ENCODE peak calls at places on chromosomes 1 and 21, in seven cellular contexts. E, O, D, L, K, W and H are unnamed samples. For H3K27me3, the result is how much of the 10 kb centered on the place peaks cover.

GRCh38 chr21:31354604-31355443 is 10.8 kb upstream of the TIAM1 start:
- DNase-seq in E (no peak), O (peak), D (peak), L (peak), K (no peak), W (peak), H (no peak)

GRCh38 chr1:53734650-53735211 is 4.2 kb downstream of the GLIS1 start:
- DNase-seq in E (no peak), O (no peak), D (no peak), L (peak), K (no peak), W (peak), H (no peak)

GRCh38 chr21:35360870-35361570 is 311.9 kb upstream of the RUNX1 start:
- DNase-seq in E (no peak), O (no peak), D (no peak), L (no peak), K (no peak), W (no peak), H (no peak)

GRCh38 chr1:183417691-183418491 is at the start of gene NMNAT2:
- DNase-seq in E (peak), O (no peak), D (no peak), L (peak), K (no peak), W (peak), H (no peak)

GRCh38 chr1:228314315-228314657 is 92.3 kb downstream of the TRIM11 start:
- DNase-seq in E (no peak), O (no peak), D (no peak), L (no peak), K (no peak), W (no peak), H (no peak)

GRCh38 chr1:220013497-220013896 is 32.8 kb downstream of the EPRS1 start:
- DNase-seq in E (no peak), O (no peak), D (no peak), L (peak), K (no peak), W (no peak), H (no peak)

GRCh38 chr21:42574234-42575027 is 60.8 kb downstream of the SLC37A1 start:
- DNase-seq in E (peak), O (no peak), D (peak), L (peak), K (peak), W (no peak), H (no peak)

GRCh38 chr1:185017338-185017737 is 28.0 kb upstream of the RNF2 start:
- DNase-seq in E (no peak), O (no peak), D (no peak), L (peak), K (no peak), W (peak), H (no peak)

GRCh38 chr21:36845070-36845469 is 121.4 kb downstream of the HLCS start:
- DNase-seq in E (no peak), O (no peak), D (no peak), L (no peak), K (no peak), W (no peak), H (no peak)

GRCh38 chr1:109814993-109815786 is 51.5 kb upstream of the EPS8L3 start:
- DNase-seq in E (no peak), O (peak), D (no peak), L (no peak), K (no peak), W (no peak), H (no peak)

GRCh38 chr1:160739098-160739511 is at the start of gene SLAMF7:
- DNase-seq in E (no peak), O (no peak), D (no peak), L (no peak), K (no peak), W (peak), H (peak)

GRCh38 chr21:31265293-31265692 is 78.8 kb downstream of the TIAM1 start:
- DNase-seq in E (peak), O (no peak), D (no peak), L (no peak), K (no peak), W (no peak), H (no peak)

GRCh38 chr1:183877321-183877720 is 72.4 kb downstream of the RGL1 start:
- DNase-seq in E (peak), O (no peak), D (peak), L (peak), K (peak), W (no peak), H (no peak)

GRCh38 chr1:2099871-2100774 is 49.9 kb downstream of the PRKCZ start:
- DNase-seq in E (no peak), O (no peak), D (no peak), L (no peak), K (peak), W (no peak), H (no peak)

GRCh38 chr1:10899490-10900264 is 103.2 kb upstream of the CASZ1 start:
- DNase-seq in E (no peak), O (no peak), D (no peak), L (no peak), K (peak), W (peak), H (no peak)

GRCh38 chr1:68173283-68174172 is 58.8 kb downstream of the WLS start:
- DNase-seq in E (no peak), O (no peak), D (no peak), L (peak), K (no peak), W (no peak), H (no peak)

GRCh38 chr1:64895500-64895899 is 70.8 kb downstream of the JAK1 start:
- DNase-seq in E (no peak), O (no peak), D (no peak), L (no peak), K (no peak), W (no peak), H (peak)

GRCh38 chr1:230235876-230236275 is 168.8 kb downstream of the GALNT2 start:
- DNase-seq in E (peak), O (no peak), D (no peak), L (no peak), K (no peak), W (no peak), H (no peak)

GRCh38 chr1:235919797-235920475 is 53.2 kb upstream of the LYST start:
- DNase-seq in E (no peak), O (no peak), D (no peak), L (peak), K (no peak), W (peak), H (no peak)

GRCh38 chr1:112272101-112272772 is 123.8 kb upstream of the CTTNBP2NL start:
- DNase-seq in E (no peak), O (no peak), D (no peak), L (no peak), K (no peak), W (no peak), H (no peak)

GRCh38 chr1:94236021-94236491 is 1.3 kb downstream of the ARHGAP29 start:
- DNase-seq in E (no peak), O (no peak), D (no peak), L (peak), K (no peak), W (no peak), H (no peak)

GRCh38 chr1:221667504-221667903 is 74.4 kb downstream of the DUSP10 start:
- DNase-seq in E (no peak), O (no peak), D (no peak), L (peak), K (no peak), W (peak), H (peak)

GRCh38 chr1:17573518-17574041 is 34.1 kb downstream of the ARHGEF10L start:
- DNase-seq in E (no peak), O (no peak), D (no peak), L (no peak), K (no peak), W (no peak), H (no peak)

GRCh38 chr1:234611153-234611798 is 1.3 kb upstream of the IRF2BP2 start:
- DNase-seq in E (no peak), O (peak), D (no peak), L (peak), K (no peak), W (peak), H (no peak)

GRCh38 chr1:28507247-28507645 is 1.4 kb downstream of the RCC1 start:
- DNase-seq in E (no peak), O (peak), D (no peak), L (no peak), K (no peak), W (no peak), H (no peak)

GRCh38 chr21:42156690-42157605 is 62.0 kb upstream of the ABCG1 start:
- DNase-seq in E (peak), O (peak), D (no peak), L (no peak), K (no peak), W (no peak), H (no peak)

GRCh38 chr1:5885471-5886139 is 106.6 kb downstream of the NPHP4 start:
- DNase-seq in E (no peak), O (no peak), D (no peak), L (no peak), K (peak), W (no peak), H (no peak)

GRCh38 chr1:91569411-91570104 is 68.9 kb downstream of the CDC7 start:
- DNase-seq in E (peak), O (no peak), D (peak), L (peak), K (peak), W (peak), H (no peak)

GRCh38 chr1:241611063-241611462 is 29.1 kb downstream of the CHML start:
- DNase-seq in E (no peak), O (no peak), D (no peak), L (peak), K (no peak), W (peak), H (peak)

GRCh38 chr1:44655609-44656008 is 18.7 kb downstream of the TMEM53 start:
- DNase-seq in E (peak), O (peak), D (no peak), L (no peak), K (no peak), W (no peak), H (no peak)

GRCh38 chr1:44654621-44655187 is 19.6 kb downstream of the TMEM53 start:
- DNase-seq in E (no peak), O (no peak), D (no peak), L (no peak), K (no peak), W (no peak), H (no peak)

GRCh38 chr1:44651069-44651468 is 23.2 kb downstream of the TMEM53 start:
- DNase-seq in E (no peak), O (no peak), D (no peak), L (no peak), K (no peak), W (no peak), H (no peak)

GRCh38 chr1:44652445-44653106 is 21.7 kb downstream of the TMEM53 start:
- DNase-seq in E (peak), O (peak), D (peak), L (peak), K (peak), W (peak), H (peak)

DNA sequence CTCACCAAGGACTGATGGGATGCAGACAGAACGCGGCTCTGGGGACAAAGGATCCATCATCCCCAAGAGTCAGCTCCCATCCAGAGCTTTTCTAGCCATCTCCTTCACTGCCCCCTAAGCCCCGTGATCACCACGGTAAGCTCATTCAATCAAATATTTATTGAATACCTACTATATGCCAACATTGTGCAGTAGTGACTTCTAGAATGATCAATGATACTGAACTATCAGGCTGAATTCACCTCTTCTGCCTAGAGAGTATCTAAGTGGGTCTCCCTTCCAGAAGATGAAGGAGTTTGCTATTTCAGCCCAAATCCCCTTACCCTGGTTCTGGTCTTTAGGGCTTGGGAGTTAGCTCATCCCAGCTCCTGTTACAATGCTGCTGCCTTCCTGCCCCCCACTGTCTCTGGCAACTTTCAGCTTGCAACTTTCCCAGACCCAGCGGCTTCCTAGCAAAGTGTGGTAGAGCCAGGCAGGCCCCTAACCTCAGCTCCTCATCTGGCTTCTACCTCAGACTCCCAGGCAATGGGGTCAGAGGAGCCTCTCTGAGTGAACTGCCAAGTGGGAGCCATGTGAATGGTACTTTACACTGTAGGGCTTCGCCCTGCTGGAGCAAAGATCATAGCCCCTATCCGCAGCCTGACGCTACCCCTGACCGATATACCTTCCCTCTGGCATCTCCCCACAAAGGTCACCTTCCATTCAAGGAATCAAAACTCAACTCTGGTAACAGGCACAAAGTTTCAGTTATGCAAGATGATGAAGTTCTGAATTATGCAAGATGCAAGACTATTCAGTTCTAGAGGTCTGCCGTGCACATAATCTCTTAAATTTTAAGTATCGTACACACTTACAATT is 20.9 kb downstream of the TMEM53 start:
- DNase-seq in E (no peak), O (no peak), D (no peak), L (no peak), K (no peak), W (no peak), H (no peak)
- TF ChIP-seq CTCF in E (no peak), O (no peak), D (no peak), L (no peak), K (peak), W (no peak), H (no peak)

DNA sequence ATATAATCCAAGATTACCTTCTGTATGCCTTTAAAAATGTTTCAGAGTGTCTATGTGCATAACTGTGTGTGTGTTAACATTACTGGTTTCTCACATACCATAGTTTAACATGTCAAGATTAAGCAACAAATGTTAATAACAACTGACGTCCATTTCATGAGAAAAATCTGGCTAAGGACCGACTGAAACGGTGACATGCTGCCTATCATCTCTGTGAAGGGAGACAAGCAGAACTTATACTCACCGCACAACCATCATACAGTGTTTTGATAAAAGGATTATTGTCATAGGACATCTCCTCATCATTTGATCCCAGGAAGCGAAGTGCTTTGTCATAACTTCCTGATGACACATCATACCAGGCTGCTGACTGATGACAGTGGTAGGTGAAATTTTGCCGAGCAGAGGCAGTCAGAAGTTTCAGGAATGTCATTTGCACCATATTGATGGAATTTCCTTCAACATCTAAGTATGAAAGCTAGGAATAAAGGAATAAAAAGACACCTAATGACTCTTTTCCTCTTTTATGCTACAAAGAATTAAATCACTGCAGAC is 228.8 kb downstream of the COL11A1 start:
- DNase-seq in E (no peak), O (no peak), D (no peak), L (peak), K (no peak), W (peak), H (no peak)
- H3K4me3 ChIP-seq in E (no peak), O (no peak), D (no peak), L (no peak), K (no peak), W (no peak), H (no peak)

GRCh38 chr1:79599257-79599656 is 592.7 kb upstream of the ADGRL4 start:
- DNase-seq in E (no peak), O (no peak), D (no peak), L (no peak), K (no peak), W (no peak), H (no peak)

GRCh38 chr1:79604490-79605198 is 598.1 kb upstream of the ADGRL4 start:
- DNase-seq in E (no peak), O (no peak), D (no peak), L (no peak), K (no peak), W (no peak), H (no peak)

DNA sequence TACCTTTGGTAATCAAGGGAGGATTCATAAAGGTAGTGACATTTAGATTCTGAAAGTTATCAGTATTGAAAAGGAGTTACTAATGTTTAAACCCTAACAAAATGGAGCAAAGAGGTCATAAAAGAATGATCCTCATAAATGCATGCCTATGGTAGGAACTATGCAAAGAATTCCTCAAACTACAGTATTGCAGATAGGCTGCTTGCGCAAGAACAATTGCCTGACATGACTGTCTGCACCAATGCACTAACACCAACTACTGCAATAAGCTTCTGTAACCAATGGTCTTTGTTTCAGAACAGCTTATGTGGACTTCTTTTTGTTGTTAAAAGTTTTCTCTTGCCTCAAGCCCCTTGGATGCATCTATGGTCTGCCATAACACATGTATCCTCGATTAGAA is 597.3 kb upstream of the ADGRL4 start:
- DNase-seq in E (no peak), O (no peak), D (no peak), L (peak), K (no peak), W (peak), H (no peak)
- H3K27me3 ChIP-seq in E (under half), O (under half), D (under half), L (under half), K (under half), W (under half), H (under half)

DNA sequence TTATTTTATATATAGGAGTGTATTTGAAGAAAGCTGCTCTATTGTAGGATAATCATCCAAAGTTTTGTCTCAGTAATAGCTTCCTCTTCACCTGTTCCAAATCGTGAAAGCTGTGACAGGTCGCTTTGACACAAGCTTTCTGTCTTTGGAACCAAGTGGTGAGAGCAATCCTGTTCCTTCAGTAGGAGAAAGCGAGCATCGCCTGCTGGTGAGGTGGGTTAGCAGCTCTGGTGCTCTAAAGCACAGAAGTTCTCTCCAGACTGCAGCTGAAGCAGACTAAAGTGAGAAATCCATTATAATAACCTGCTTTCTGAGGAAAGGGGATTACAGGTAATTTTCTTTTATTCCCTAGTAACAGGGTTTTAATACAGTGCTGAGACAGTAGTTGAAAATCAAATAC is 803.8 kb downstream of the ADGRL2 start:
- DNase-seq in E (no peak), O (no peak), D (no peak), L (no peak), K (no peak), W (no peak), H (no peak)
- TF ChIP-seq CTCF in E (no peak), O (no peak), D (no peak), L (no peak), K (no peak), W (no peak), H (no peak)

GRCh38 chr1:154222918-154223317 is 2.2 kb downstream of the UBAP2L start:
- DNase-seq in E (no peak), O (no peak), D (no peak), L (no peak), K (no peak), W (no peak), H (no peak)

GRCh38 chr1:154221815-154222081 is 993 bp downstream of the UBAP2L start:
- DNase-seq in E (no peak), O (no peak), D (no peak), L (peak), K (no peak), W (no peak), H (no peak)

GRCh38 chr1:154220970-154221814 is 437 bp downstream of the UBAP2L start:
- DNase-seq in E (peak), O (peak), D (peak), L (peak), K (peak), W (no peak), H (peak)

GRCh38 chr1:154220071-154220969 is at the start of gene UBAP2L:
- DNase-seq in E (peak), O (peak), D (peak), L (peak), K (peak), W (peak), H (peak)

DNA sequence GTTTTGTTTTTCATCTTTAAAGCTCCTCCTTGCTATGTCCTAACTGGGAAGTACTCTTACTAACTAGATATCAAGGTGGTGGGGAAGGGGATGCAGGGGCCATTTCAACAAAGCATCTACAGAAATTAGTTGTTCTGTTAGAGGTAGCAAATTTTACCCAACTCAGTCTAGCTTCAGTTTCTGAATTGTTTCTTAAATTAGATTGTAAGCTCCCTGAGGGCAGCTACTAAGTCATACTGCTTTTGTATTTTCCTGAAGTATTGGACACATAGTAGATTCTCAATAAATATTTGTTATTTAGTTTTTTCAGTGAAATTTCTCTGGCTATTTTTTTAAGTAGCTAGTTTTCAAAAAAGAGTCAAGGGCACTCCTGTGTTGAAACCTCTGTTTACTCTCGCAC is 1.8 kb downstream of the UBAP2L start:
- DNase-seq in E (no peak), O (no peak), D (no peak), L (no peak), K (no peak), W (no peak), H (no peak)
- H3K4me3 ChIP-seq in E (no peak), O (peak), D (no peak), L (peak), K (peak), W (no peak), H (peak)

GRCh38 chr1:169835647-169836046 is 40.9 kb upstream of the METTL18 start:
- DNase-seq in E (no peak), O (no peak), D (no peak), L (no peak), K (no peak), W (no peak), H (no peak)

GRCh38 chr1:169829671-169830070 is 35.0 kb upstream of the METTL18 start:
- DNase-seq in E (no peak), O (no peak), D (no peak), L (no peak), K (no peak), W (no peak), H (no peak)

GRCh38 chr1:169834869-169835268 is 40.2 kb upstream of the METTL18 start:
- DNase-seq in E (no peak), O (no peak), D (no peak), L (no peak), K (no peak), W (no peak), H (no peak)

GRCh38 chr1:169836198-169836597 is 41.5 kb upstream of the METTL18 start:
- DNase-seq in E (no peak), O (no peak), D (no peak), L (no peak), K (no peak), W (no peak), H (no peak)

GRCh38 chr1:169833179-169833901 is 38.6 kb upstream of the METTL18 start:
- DNase-seq in E (no peak), O (no peak), D (no peak), L (peak), K (no peak), W (no peak), H (no peak)
- H3K27me3 ChIP-seq in E (under half), O (under half), D (under half), L (under half), K (under half), W (under half), H (under half)